ENCODE peak calls at places on chromosome 21, in six cellular contexts. N, A, L, B, P and Q are unnamed samples.
A peak's percentile ranks its signal among the peaks of the same experiment; 100 is the strongest.

GRCh38 chr21:28944296-28944695 is 48.4 kb downstream of the LTN1 start:
- DNase-seq in N (no peak), A (no peak), L (no peak), B (no peak), P (no peak), Q (peak; percentile 64)

GRCh38 chr21:45499201-45499750 is 43.0 kb downstream of the SLC19A1 start:
- DNase-seq in N (no peak), A (peak; percentile 36), L (no peak), B (peak; percentile 31), P (no peak), Q (no peak)

GRCh38 chr21:37915941-37916794 is at the start of gene KCNJ6:
- DNase-seq in N (no peak), A (peak; percentile 56), L (peak; percentile 46), B (no peak), P (no peak), Q (peak; percentile 64)

GRCh38 chr21:18832950-18833349 is 429.4 kb upstream of the TMPRSS15 start:
- DNase-seq in N (no peak), A (no peak), L (no peak), B (no peak), P (no peak), Q (peak; percentile 30)

GRCh38 chr21:37008705-37009104 is 2.2 kb downstream of the RIPPLY3 start:
- DNase-seq in N (no peak), A (no peak), L (no peak), B (no peak), P (no peak), Q (no peak)

GRCh38 chr21:35268817-35269216 is 219.7 kb upstream of the RUNX1 start:
- DNase-seq in N (no peak), A (no peak), L (no peak), B (no peak), P (no peak), Q (no peak)

GRCh38 chr21:38788275-38788911 is 17.3 kb upstream of the ETS2 start:
- DNase-seq in N (no peak), A (no peak), L (no peak), B (no peak), P (no peak), Q (peak; percentile 59)

GRCh38 chr21:37166733-37167132 is 93.7 kb downstream of the TTC3 start:
- DNase-seq in N (no peak), A (no peak), L (no peak), B (no peak), P (no peak), Q (no peak)

GRCh38 chr21:17679002-17679600 is 66.4 kb upstream of the BTG3 start:
- DNase-seq in N (no peak), A (no peak), L (no peak), B (no peak), P (no peak), Q (no peak)

GRCh38 chr21:30257773-30258172 is 25.0 kb downstream of the KRTAP24-1 start:
- DNase-seq in N (no peak), A (no peak), L (no peak), B (no peak), P (no peak), Q (peak; percentile 87)

GRCh38 chr21:14500873-14501272 is 45.2 kb downstream of the SAMSN1 start:
- DNase-seq in N (no peak), A (no peak), L (no peak), B (no peak), P (no peak), Q (peak; percentile 5)

GRCh38 chr21:41648591-41649031 is 118.2 kb downstream of the RIPK4 start:
- DNase-seq in N (no peak), A (no peak), L (no peak), B (no peak), P (no peak), Q (no peak)

GRCh38 chr21:41885341-41886024 is 6.3 kb upstream of the PRDM15 start:
- DNase-seq in N (no peak), A (no peak), L (no peak), B (no peak), P (no peak), Q (no peak)

GRCh38 chr21:35149698-35150097 is 100.6 kb upstream of the RUNX1 start:
- DNase-seq in N (no peak), A (no peak), L (no peak), B (no peak), P (no peak), Q (no peak)

GRCh38 chr21:34335316-34335715 is 28.5 kb upstream of the KCNE2 start:
- DNase-seq in N (no peak), A (no peak), L (no peak), B (no peak), P (no peak), Q (no peak)

GRCh38 chr21:28229811-28230210 is 762.9 kb downstream of the LTN1 start:
- DNase-seq in N (no peak), A (no peak), L (no peak), B (no peak), P (no peak), Q (peak; percentile 60)

GRCh38 chr21:35525443-35525842 is 476.3 kb upstream of the RUNX1 start:
- DNase-seq in N (no peak), A (no peak), L (no peak), B (no peak), P (no peak), Q (no peak)

GRCh38 chr21:40054403-40054802 is 187.2 kb downstream of the PCP4 start:
- DNase-seq in N (no peak), A (peak; percentile 77), L (no peak), B (peak; percentile 61), P (peak; percentile 81), Q (no peak)

GRCh38 chr21:15788847-15789548 is 59.2 kb downstream of the USP25 start:
- DNase-seq in N (no peak), A (no peak), L (no peak), B (no peak), P (no peak), Q (peak; percentile 70)

GRCh38 chr21:40512590-40512989 is 334.4 kb downstream of the DSCAM start:
- DNase-seq in N (no peak), A (no peak), L (no peak), B (no peak), P (no peak), Q (no peak)

GRCh38 chr21:15631342-15631741 is 98.4 kb upstream of the USP25 start:
- DNase-seq in N (no peak), A (no peak), L (no peak), B (no peak), P (no peak), Q (peak; percentile 33)

GRCh38 chr21:36980280-36981048 is 14.0 kb upstream of the HLCS start:
- DNase-seq in N (no peak), A (peak; percentile 58), L (no peak), B (peak; percentile 61), P (no peak), Q (no peak)